ENCODE peak calls at places on chromosomes 3 and 15, in six cellular contexts. U, H, S, B, N and X are unnamed samples.

GRCh38 chr3:61417352-61417751 is 144.0 kb upstream of the PTPRG start:
- DNase-seq in H (no peak), U (peak), B (no peak), N (no peak), S (no peak), X (no peak)

GRCh38 chr3:21041621-21042020 is 709.4 kb downstream of the ZNF385D start:
- DNase-seq in S (no peak), U (peak), B (no peak), N (no peak), H (no peak), X (no peak)

GRCh38 chr15:35546581-35547381 is 816 bp upstream of the DPH6 start:
- DNase-seq in U (no peak), S (peak), B (no peak), N (no peak), H (no peak), X (no peak)

GRCh38 chr3:70085613-70086012 is 86.1 kb downstream of the SAMMSON start:
- DNase-seq in N (no peak), S (no peak), B (no peak), H (no peak), U (no peak), X (no peak)

GRCh38 chr3:137165117-137165806 is 207.5 kb downstream of the IL20RB start:
- DNase-seq in S (no peak), N (no peak), U (peak), B (no peak), H (peak), X (no peak)

GRCh38 chr3:124034016-124034808 is 42.3 kb upstream of the ROPN1 start:
- DNase-seq in H (peak), N (peak), S (peak), U (peak), B (no peak), X (no peak)

GRCh38 chr3:20546636-20547035 is 360.6 kb upstream of the SGO1 start:
- DNase-seq in H (no peak), N (no peak), B (no peak), U (peak), S (no peak), X (no peak)

GRCh38 chr3:4083225-4084015 is 219.7 kb upstream of the SETMAR start:
- DNase-seq in U (no peak), S (no peak), B (no peak), H (no peak), N (no peak), X (no peak)

GRCh38 chr3:64548200-64548889 is 139.5 kb downstream of the ADAMTS9 start:
- DNase-seq in H (peak), N (no peak), U (peak), S (no peak), B (no peak), X (no peak)

GRCh38 chr15:86916671-86917450 is 837.2 kb downstream of the AGBL1 start:
- DNase-seq in H (no peak), S (no peak), B (no peak), N (no peak), U (no peak), X (no peak)

GRCh38 chr3:109685084-109686079 is 348.0 kb upstream of the DPPA4 start:
- DNase-seq in N (peak), B (no peak), H (peak), U (peak), S (no peak), X (no peak)
- H2AFZ ChIP-seq in N (no peak), B (no peak), H (no peak), U (no peak), S (no peak), X (no peak)

GRCh38 chr3:99808163-99808794 is 9.4 kb upstream of the CMSS1 start:
- DNase-seq in U (peak), S (peak), B (peak), N (peak), H (peak), X (peak)
- TF ChIP-seq EZH2phosphoT487 in U (no peak), S (no peak), B (no peak), N (no peak), H (no peak), X (no peak)

GRCh38 chr3:29145370-29145769 is 135.5 kb upstream of the RBMS3 start:
- DNase-seq in S (no peak), U (no peak), N (no peak), H (no peak), B (no peak), X (no peak)

GRCh38 chr3:29143151-29143550 is 137.7 kb upstream of the RBMS3 start:
- DNase-seq in U (no peak), B (no peak), S (no peak), N (no peak), H (no peak), X (no peak)

GRCh38 chr3:29141912-29142262 is 139.0 kb upstream of the RBMS3 start:
- DNase-seq in B (no peak), H (no peak), U (no peak), N (no peak), S (no peak), X (no peak)

GRCh38 chr3:29144361-29144760 is 136.5 kb upstream of the RBMS3 start:
- DNase-seq in B (no peak), N (no peak), S (no peak), H (peak), U (no peak), X (no peak)

GRCh38 chr3:29144807-29145206 is 136.1 kb upstream of the RBMS3 start:
- DNase-seq in S (peak), N (peak), B (no peak), U (peak), H (peak), X (no peak)
- H2AFZ ChIP-seq in S (no peak), N (peak), B (no peak), U (peak), H (no peak), X (no peak)

GRCh38 chr15:22888120-22888859 is 49.8 kb downstream of the NIPA2 start:
- DNase-seq in H (peak), N (no peak), S (no peak), U (peak), B (no peak), X (no peak)

GRCh38 chr15:22884344-22884743 is 45.9 kb downstream of the NIPA2 start:
- DNase-seq in H (no peak), N (no peak), B (no peak), S (peak), U (no peak), X (peak)

GRCh38 chr15:22887157-22887951 is 48.9 kb downstream of the NIPA2 start:
- DNase-seq in B (no peak), N (no peak), H (peak), U (peak), S (no peak), X (no peak)

GRCh38 chr15:22883196-22883595 is 44.7 kb downstream of the NIPA2 start:
- DNase-seq in H (no peak), U (no peak), B (no peak), N (no peak), S (no peak), X (no peak)

DNA sequence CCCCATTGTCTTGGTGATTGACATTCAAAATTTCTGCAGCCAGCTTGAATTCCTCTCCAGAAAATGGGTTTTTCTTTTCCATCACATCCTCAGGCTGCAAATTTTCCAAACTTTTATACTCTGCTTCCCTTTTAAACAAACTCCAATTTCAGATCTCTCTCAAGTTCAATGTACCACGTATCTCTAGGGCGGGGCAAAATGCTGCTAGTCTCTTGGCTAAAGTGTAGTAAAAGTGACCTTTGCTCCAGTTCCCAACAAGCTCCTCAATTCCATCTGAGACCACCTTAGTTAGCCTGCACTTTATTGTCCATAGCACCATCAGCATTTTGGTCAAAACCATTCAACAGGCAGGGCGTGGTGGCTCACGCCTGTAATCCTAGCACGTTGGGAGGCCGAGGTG is 46.6 kb downstream of the NIPA2 start:
- DNase-seq in N (no peak), B (no peak), S (no peak), H (no peak), U (no peak), X (no peak)
- TF ChIP-seq EZH2phosphoT487 in N (no peak), B (no peak), S (no peak), H (no peak), U (no peak), X (no peak)

GRCh38 chr15:99454941-99455795 is 110.6 kb upstream of the MEF2A start:
- DNase-seq in H (peak), U (peak), S (no peak), N (no peak), B (no peak), X (no peak)
- H2AFZ ChIP-seq in H (peak), U (peak), S (no peak), N (peak), B (no peak), X (no peak)

GRCh38 chr15:46703871-46704637 is 1013.3 kb upstream of the SEMA6D start:
- DNase-seq in N (no peak), U (no peak), S (no peak), B (peak), H (peak), X (no peak)

GRCh38 chr15:46707452-46707851 is 1009.9 kb upstream of the SEMA6D start:
- DNase-seq in H (no peak), N (no peak), U (no peak), B (no peak), S (no peak), X (no peak)

GRCh38 chr15:46709461-46709860 is 1007.8 kb upstream of the SEMA6D start:
- DNase-seq in U (no peak), S (no peak), H (peak), B (peak), N (no peak), X (no peak)

GRCh38 chr15:46710561-46710960 is 1006.7 kb upstream of the SEMA6D start:
- DNase-seq in U (no peak), H (no peak), N (no peak), B (peak), S (no peak), X (no peak)

DNA sequence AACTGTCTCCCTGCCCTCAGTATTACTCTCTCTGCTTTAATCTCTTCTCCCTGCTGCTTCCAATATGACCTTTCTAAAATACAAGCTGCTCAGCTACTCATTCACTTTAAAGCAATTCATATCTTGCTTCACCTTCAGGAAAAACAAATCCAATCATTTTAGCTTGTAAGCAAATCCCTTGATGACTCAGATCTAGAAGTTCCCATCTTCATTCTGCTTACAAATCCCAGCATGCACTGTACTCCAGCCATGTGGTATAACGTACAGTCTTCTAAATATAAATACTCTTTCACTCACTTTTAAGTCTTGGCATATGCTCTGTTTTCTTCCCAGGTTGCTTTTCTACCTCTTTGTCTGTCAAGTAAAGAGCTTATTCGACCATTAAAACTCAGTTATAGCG is 1009.1 kb upstream of the SEMA6D start:
- DNase-seq in N (no peak), B (no peak), S (no peak), U (no peak), H (peak), X (no peak)
- TF ChIP-seq EZH2phosphoT487 in N (no peak), B (no peak), S (no peak), U (no peak), H (no peak), X (no peak)